ENCODE peak calls at places on chromosomes 3 and 15, in ten cellular contexts. One of them, this sample, is unnamed.

GRCh38 chr3:137020315-137020714 is 62.5 kb downstream of the IL20RB start:
- DNase-seq in stomach: no peak
- DNase-seq in mammary epithelial cell: no peak
- DNase-seq in fibroblast of lung: no peak
- DNase-seq in PC-9: no peak
- DNase-seq in left lung: no peak
- DNase-seq in heart left ventricle: no peak
- DNase-seq in cardiac muscle cell: no peak
- DNase-seq in Peyer's patch: no peak
- DNase-seq in ovary: no peak
- DNase-seq in this sample: no peak

GRCh38 chr3:149371001-149371722 is 6.3 kb downstream of the TM4SF1 start:
- DNase-seq in stomach: no peak
- DNase-seq in mammary epithelial cell: peak
- DNase-seq in fibroblast of lung: peak
- DNase-seq in PC-9: no peak
- DNase-seq in left lung: no peak
- DNase-seq in heart left ventricle: no peak
- DNase-seq in cardiac muscle cell: peak
- DNase-seq in Peyer's patch: no peak
- DNase-seq in ovary: no peak
- DNase-seq in this sample: peak

GRCh38 chr3:70531063-70531657 is 218.7 kb upstream of the MDFIC2 start:
- DNase-seq in stomach: no peak
- DNase-seq in mammary epithelial cell: peak
- DNase-seq in fibroblast of lung: peak
- DNase-seq in PC-9: no peak
- DNase-seq in left lung: no peak
- DNase-seq in heart left ventricle: no peak
- DNase-seq in cardiac muscle cell: peak
- DNase-seq in Peyer's patch: no peak
- DNase-seq in ovary: no peak
- DNase-seq in this sample: peak

GRCh38 chr3:181383760-181384159 is 328.0 kb upstream of the SOX2 start:
- DNase-seq in stomach: no peak
- DNase-seq in mammary epithelial cell: no peak
- DNase-seq in fibroblast of lung: no peak
- DNase-seq in PC-9: no peak
- DNase-seq in left lung: no peak
- DNase-seq in heart left ventricle: no peak
- DNase-seq in cardiac muscle cell: no peak
- DNase-seq in Peyer's patch: no peak
- DNase-seq in ovary: no peak
- DNase-seq in this sample: no peak

GRCh38 chr3:197951392-197951990 is 1.5 kb downstream of the RPL35A start:
- DNase-seq in stomach: no peak
- DNase-seq in mammary epithelial cell: no peak
- DNase-seq in fibroblast of lung: no peak
- DNase-seq in PC-9: no peak
- DNase-seq in left lung: no peak
- DNase-seq in heart left ventricle: no peak
- DNase-seq in cardiac muscle cell: no peak
- DNase-seq in Peyer's patch: no peak
- DNase-seq in ovary: no peak
- DNase-seq in this sample: no peak

GRCh38 chr3:4323246-4324027 is 20.3 kb downstream of the SETMAR start:
- DNase-seq in stomach: no peak
- DNase-seq in mammary epithelial cell: no peak
- DNase-seq in fibroblast of lung: no peak
- DNase-seq in PC-9: no peak
- DNase-seq in left lung: no peak
- DNase-seq in heart left ventricle: no peak
- DNase-seq in cardiac muscle cell: peak
- DNase-seq in Peyer's patch: no peak
- DNase-seq in ovary: no peak
- DNase-seq in this sample: no peak

GRCh38 chr3:126292318-126293070 is 64.7 kb downstream of the KLF15 start:
- DNase-seq in stomach: no peak
- DNase-seq in mammary epithelial cell: no peak
- DNase-seq in fibroblast of lung: no peak
- DNase-seq in PC-9: no peak
- DNase-seq in left lung: no peak
- DNase-seq in heart left ventricle: no peak
- DNase-seq in cardiac muscle cell: no peak
- DNase-seq in Peyer's patch: no peak
- DNase-seq in ovary: no peak
- DNase-seq in this sample: no peak

GRCh38 chr3:45321607-45322391 is 66.6 kb upstream of the LARS2 start:
- DNase-seq in stomach: no peak
- DNase-seq in mammary epithelial cell: peak
- DNase-seq in fibroblast of lung: peak
- DNase-seq in PC-9: no peak
- DNase-seq in left lung: no peak
- DNase-seq in heart left ventricle: no peak
- DNase-seq in cardiac muscle cell: no peak
- DNase-seq in Peyer's patch: no peak
- DNase-seq in ovary: no peak
- DNase-seq in this sample: no peak

GRCh38 chr3:183540501-183541234 is 14.8 kb downstream of the KLHL6 start:
- DNase-seq in stomach: no peak
- DNase-seq in mammary epithelial cell: no peak
- DNase-seq in fibroblast of lung: no peak
- DNase-seq in PC-9: no peak
- DNase-seq in left lung: peak
- DNase-seq in heart left ventricle: no peak
- DNase-seq in cardiac muscle cell: no peak
- DNase-seq in Peyer's patch: peak
- DNase-seq in ovary: no peak
- DNase-seq in this sample: no peak

GRCh38 chr15:27042230-27042629 is 71.2 kb downstream of the GABRG3 start:
- DNase-seq in stomach: no peak
- DNase-seq in mammary epithelial cell: no peak
- DNase-seq in fibroblast of lung: no peak
- DNase-seq in PC-9: no peak
- DNase-seq in left lung: no peak
- DNase-seq in heart left ventricle: no peak
- DNase-seq in cardiac muscle cell: no peak
- DNase-seq in Peyer's patch: no peak
- DNase-seq in ovary: no peak
- DNase-seq in this sample: no peak

DNA sequence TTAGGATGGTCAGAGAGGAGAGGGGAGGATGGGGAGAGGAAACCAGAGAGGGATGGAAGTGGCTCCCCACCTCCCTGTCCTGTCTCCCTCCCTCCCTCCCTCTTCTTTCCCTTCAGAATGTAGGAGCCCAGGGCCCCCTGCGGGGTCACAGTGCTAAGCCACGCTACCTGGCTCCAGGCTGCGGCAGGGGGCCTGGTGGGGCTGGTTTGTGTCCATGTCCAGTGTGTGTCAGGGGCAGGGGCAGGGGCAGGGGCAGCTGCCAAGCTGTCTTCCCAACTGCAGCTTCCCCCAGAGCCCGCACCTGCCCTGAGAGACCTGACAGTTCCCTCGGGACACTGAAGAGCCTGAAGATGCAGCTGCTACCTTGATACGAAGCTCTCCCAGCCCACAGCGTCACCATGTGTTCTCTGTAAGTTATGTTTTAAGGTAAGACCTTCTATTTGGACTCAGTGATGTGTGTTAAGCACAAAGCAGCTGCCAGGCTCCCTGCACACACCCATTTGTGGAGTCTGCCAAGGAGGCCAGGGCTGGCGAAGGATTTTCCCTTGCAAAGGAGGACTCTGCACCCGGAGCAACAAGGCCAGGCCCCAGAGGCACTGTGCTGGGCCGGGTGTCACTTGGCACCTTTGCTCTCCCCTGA is 121.8 kb upstream of the SMAD3 start:
- DNase-seq in stomach: peak
- DNase-seq in mammary epithelial cell: no peak
- DNase-seq in fibroblast of lung: no peak
- DNase-seq in PC-9: no peak
- DNase-seq in left lung: no peak
- DNase-seq in heart left ventricle: no peak
- DNase-seq in cardiac muscle cell: no peak
- DNase-seq in Peyer's patch: no peak
- DNase-seq in ovary: no peak
- DNase-seq in this sample: no peak
- TF ChIP-seq CTCF in stomach: no peak
- TF ChIP-seq CTCF in mammary epithelial cell: no peak
- TF ChIP-seq CTCF in fibroblast of lung: no peak
- TF ChIP-seq CTCF in PC-9: no peak
- TF ChIP-seq CTCF in left lung: no peak
- TF ChIP-seq CTCF in heart left ventricle: no peak
- TF ChIP-seq CTCF in cardiac muscle cell: no peak
- TF ChIP-seq CTCF in Peyer's patch: peak
- TF ChIP-seq CTCF in ovary: no peak
- TF ChIP-seq CTCF in this sample: no peak

GRCh38 chr15:57556040-57556439 is 35.7 kb upstream of the MYZAP start:
- DNase-seq in stomach: no peak
- DNase-seq in mammary epithelial cell: no peak
- DNase-seq in fibroblast of lung: no peak
- DNase-seq in PC-9: no peak
- DNase-seq in left lung: no peak
- DNase-seq in heart left ventricle: no peak
- DNase-seq in cardiac muscle cell: no peak
- DNase-seq in Peyer's patch: no peak
- DNase-seq in ovary: no peak
- DNase-seq in this sample: no peak

GRCh38 chr15:57553526-57553925 is 38.2 kb upstream of the MYZAP start:
- DNase-seq in stomach: no peak
- DNase-seq in mammary epithelial cell: no peak
- DNase-seq in fibroblast of lung: no peak
- DNase-seq in PC-9: no peak
- DNase-seq in left lung: no peak
- DNase-seq in heart left ventricle: no peak
- DNase-seq in cardiac muscle cell: no peak
- DNase-seq in Peyer's patch: no peak
- DNase-seq in ovary: no peak
- DNase-seq in this sample: no peak

GRCh38 chr15:57554063-57554820 is 37.5 kb upstream of the MYZAP start:
- DNase-seq in stomach: peak
- DNase-seq in mammary epithelial cell: no peak
- DNase-seq in fibroblast of lung: peak
- DNase-seq in PC-9: peak
- DNase-seq in left lung: no peak
- DNase-seq in heart left ventricle: no peak
- DNase-seq in cardiac muscle cell: peak
- DNase-seq in Peyer's patch: no peak
- DNase-seq in ovary: no peak
- DNase-seq in this sample: peak

GRCh38 chr15:57554821-57555185 is 36.9 kb upstream of the MYZAP start:
- DNase-seq in stomach: no peak
- DNase-seq in mammary epithelial cell: no peak
- DNase-seq in fibroblast of lung: no peak
- DNase-seq in PC-9: no peak
- DNase-seq in left lung: no peak
- DNase-seq in heart left ventricle: no peak
- DNase-seq in cardiac muscle cell: no peak
- DNase-seq in Peyer's patch: no peak
- DNase-seq in ovary: no peak
- DNase-seq in this sample: no peak

GRCh38 chr15:57555270-57555669 is 36.4 kb upstream of the MYZAP start:
- DNase-seq in stomach: no peak
- DNase-seq in mammary epithelial cell: no peak
- DNase-seq in fibroblast of lung: peak
- DNase-seq in PC-9: no peak
- DNase-seq in left lung: no peak
- DNase-seq in heart left ventricle: no peak
- DNase-seq in cardiac muscle cell: no peak
- DNase-seq in Peyer's patch: no peak
- DNase-seq in ovary: no peak
- DNase-seq in this sample: no peak
- H3K27ac ChIP-seq in stomach: no peak
- H3K27ac ChIP-seq in mammary epithelial cell: no peak
- H3K27ac ChIP-seq in fibroblast of lung: no peak
- H3K27ac ChIP-seq in PC-9: no peak
- H3K27ac ChIP-seq in left lung: no peak
- H3K27ac ChIP-seq in heart left ventricle: peak
- H3K27ac ChIP-seq in cardiac muscle cell: peak
- H3K27ac ChIP-seq in Peyer's patch: no peak
- H3K27ac ChIP-seq in ovary: no peak
- H3K27ac ChIP-seq in this sample: peak

GRCh38 chr3:21634112-21634511 is 116.9 kb downstream of the ZNF385D start:
- DNase-seq in stomach: no peak
- DNase-seq in mammary epithelial cell: no peak
- DNase-seq in fibroblast of lung: no peak
- DNase-seq in PC-9: no peak
- DNase-seq in left lung: no peak
- DNase-seq in heart left ventricle: no peak
- DNase-seq in cardiac muscle cell: no peak
- DNase-seq in Peyer's patch: no peak
- DNase-seq in ovary: no peak
- DNase-seq in this sample: no peak
- TF ChIP-seq CTCF in stomach: no peak
- TF ChIP-seq CTCF in mammary epithelial cell: no peak
- TF ChIP-seq CTCF in fibroblast of lung: no peak
- TF ChIP-seq CTCF in PC-9: no peak
- TF ChIP-seq CTCF in left lung: no peak
- TF ChIP-seq CTCF in heart left ventricle: no peak
- TF ChIP-seq CTCF in cardiac muscle cell: no peak
- TF ChIP-seq CTCF in Peyer's patch: no peak
- TF ChIP-seq CTCF in ovary: no peak
- TF ChIP-seq CTCF in this sample: no peak

GRCh38 chr3:69107841-69108240 is 14.6 kb downstream of the LMOD3 start:
- DNase-seq in stomach: no peak
- DNase-seq in mammary epithelial cell: no peak
- DNase-seq in fibroblast of lung: no peak
- DNase-seq in PC-9: no peak
- DNase-seq in left lung: no peak
- DNase-seq in heart left ventricle: no peak
- DNase-seq in cardiac muscle cell: no peak
- DNase-seq in Peyer's patch: no peak
- DNase-seq in ovary: no peak
- DNase-seq in this sample: no peak

GRCh38 chr3:69110941-69111546 is 11.4 kb downstream of the LMOD3 start:
- DNase-seq in stomach: no peak
- DNase-seq in mammary epithelial cell: no peak
- DNase-seq in fibroblast of lung: no peak
- DNase-seq in PC-9: no peak
- DNase-seq in left lung: no peak
- DNase-seq in heart left ventricle: no peak
- DNase-seq in cardiac muscle cell: no peak
- DNase-seq in Peyer's patch: no peak
- DNase-seq in ovary: no peak
- DNase-seq in this sample: no peak

GRCh38 chr3:69104585-69104984 is 17.8 kb downstream of the LMOD3 start:
- DNase-seq in stomach: no peak
- DNase-seq in mammary epithelial cell: no peak
- DNase-seq in fibroblast of lung: no peak
- DNase-seq in PC-9: no peak
- DNase-seq in left lung: no peak
- DNase-seq in heart left ventricle: no peak
- DNase-seq in cardiac muscle cell: no peak
- DNase-seq in Peyer's patch: no peak
- DNase-seq in ovary: no peak
- DNase-seq in this sample: no peak

GRCh38 chr3:69105320-69105719 is 17.1 kb downstream of the LMOD3 start:
- DNase-seq in stomach: no peak
- DNase-seq in mammary epithelial cell: no peak
- DNase-seq in fibroblast of lung: no peak
- DNase-seq in PC-9: no peak
- DNase-seq in left lung: no peak
- DNase-seq in heart left ventricle: no peak
- DNase-seq in cardiac muscle cell: no peak
- DNase-seq in Peyer's patch: no peak
- DNase-seq in ovary: no peak
- DNase-seq in this sample: no peak

GRCh38 chr3:69108813-69109212 is 13.6 kb downstream of the LMOD3 start:
- DNase-seq in stomach: no peak
- DNase-seq in mammary epithelial cell: no peak
- DNase-seq in fibroblast of lung: no peak
- DNase-seq in PC-9: no peak
- DNase-seq in left lung: no peak
- DNase-seq in heart left ventricle: no peak
- DNase-seq in cardiac muscle cell: no peak
- DNase-seq in Peyer's patch: no peak
- DNase-seq in ovary: no peak
- DNase-seq in this sample: no peak
- H3K27ac ChIP-seq in stomach: no peak
- H3K27ac ChIP-seq in mammary epithelial cell: no peak
- H3K27ac ChIP-seq in fibroblast of lung: no peak
- H3K27ac ChIP-seq in PC-9: no peak
- H3K27ac ChIP-seq in left lung: no peak
- H3K27ac ChIP-seq in heart left ventricle: no peak
- H3K27ac ChIP-seq in cardiac muscle cell: no peak
- H3K27ac ChIP-seq in Peyer's patch: no peak
- H3K27ac ChIP-seq in ovary: no peak
- H3K27ac ChIP-seq in this sample: no peak

This sample was measured in RWPE1.